ENCODE peak calls at places on chromosomes 6 and 20, in ten cellular contexts. Q is type B pancreatic cell, Z is HFF-Myc, O is psoas muscle, R is mesothelial cell of epicardium, M is mammary epithelial cell, N is AG09309, I is HFFc6, B is IMR-90, C is HCT116. D is an unnamed sample.

GRCh38 chr20:23021541-23021940 is 13.6 kb upstream of the SSTR4 start:
- DNase-seq in Q (no peak), Z (no peak), O (no peak), R (no peak), M (no peak), N (no peak), I (no peak), B (no peak), C (no peak), D (no peak)

GRCh38 chr20:49485563-49485962 is 3.1 kb upstream of the KCNB1 start:
- DNase-seq in Q (no peak), Z (no peak), O (no peak), R (no peak), M (no peak), N (no peak), I (no peak), B (no peak), C (no peak), D (no peak)

GRCh38 chr6:118735320-118735719 is 83.9 kb upstream of the CEP85L start:
- DNase-seq in Q (no peak), Z (no peak), O (no peak), R (no peak), M (no peak), N (no peak), I (no peak), B (no peak), C (no peak), D (no peak)

GRCh38 chr6:161434331-161434730 is 160.5 kb upstream of the AGPAT4 start:
- DNase-seq in Q (no peak), Z (no peak), O (no peak), R (no peak), M (peak), N (no peak), I (no peak), B (no peak), C (no peak), D (no peak)

GRCh38 chr20:10715035-10715434 is 41.2 kb upstream of the JAG1 start:
- DNase-seq in Q (no peak), Z (no peak), O (no peak), R (no peak), M (peak), N (no peak), I (peak), B (peak), C (no peak), D (no peak)

GRCh38 chr20:63071541-63072181 is 64.9 kb upstream of the BHLHE23 start:
- DNase-seq in Q (no peak), Z (peak), O (no peak), R (no peak), M (peak), N (no peak), I (peak), B (peak), C (no peak), D (peak)

GRCh38 chr20:20752712-20753111 is 40.3 kb upstream of the RALGAPA2 start:
- DNase-seq in Q (no peak), Z (no peak), O (no peak), R (no peak), M (no peak), N (no peak), I (no peak), B (no peak), C (no peak), D (no peak)

GRCh38 chr6:137700751-137701477 is 166.1 kb upstream of the TNFAIP3 start:
- DNase-seq in Q (no peak), Z (no peak), O (no peak), R (no peak), M (no peak), N (no peak), I (no peak), B (no peak), C (no peak), D (no peak)

GRCh38 chr6:117602899-117603588 is 733 bp upstream of the GOPC start:
- DNase-seq in Q (no peak), Z (no peak), O (no peak), R (no peak), M (no peak), N (no peak), I (no peak), B (no peak), C (no peak), D (no peak)

GRCh38 chr20:47352332-47353223 is 3.9 kb downstream of the ZMYND8 start:
- DNase-seq in Q (no peak), Z (no peak), O (no peak), R (no peak), M (peak), N (no peak), I (no peak), B (no peak), C (no peak), D (no peak)

DNA sequence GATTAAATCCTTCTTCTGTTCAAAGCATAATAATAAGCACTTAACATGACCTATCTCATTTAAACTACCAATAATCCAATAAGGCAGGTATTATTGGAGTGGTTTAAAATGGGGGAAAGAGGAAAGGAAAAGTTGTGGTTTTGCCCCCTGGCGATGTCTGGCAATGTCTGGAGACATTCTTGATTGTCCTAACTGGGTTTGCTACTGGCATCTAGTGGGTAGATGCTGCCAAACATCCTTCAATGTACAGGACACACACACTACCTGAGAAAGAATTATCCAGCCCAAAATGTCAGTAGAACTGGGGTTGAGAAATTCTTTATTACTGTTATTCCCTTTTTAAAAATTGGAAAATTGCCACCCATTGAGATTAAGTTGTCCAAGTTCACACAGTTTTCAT is 25.2 kb upstream of the SRSF6 start:
- DNase-seq in Q (no peak), Z (no peak), O (no peak), R (no peak), M (no peak), N (no peak), I (no peak), B (no peak), C (no peak), D (no peak)
- TF ChIP-seq CTCF in Q (no peak), Z (no peak), O (no peak), R (no peak), M (no peak), N (no peak), I (peak), B (no peak), C (peak), D (no peak)

GRCh38 chr6:121319112-121319553 is 15.1 kb downstream of the TBC1D32 start:
- DNase-seq in Q (no peak), Z (no peak), O (no peak), R (no peak), M (no peak), N (no peak), I (no peak), B (peak), C (no peak), D (no peak)
- TF ChIP-seq CTCF in Q (peak), Z (peak), O (peak), R (peak), M (peak), N (peak), I (peak), B (peak), C (no peak), D (peak)

GRCh38 chr6:44667668-44668390 is 280.3 kb downstream of the CDC5L start:
- DNase-seq in Q (no peak), Z (no peak), O (no peak), R (no peak), M (no peak), N (no peak), I (no peak), B (no peak), C (peak), D (peak)

GRCh38 chr6:44670146-44670545 is 282.6 kb downstream of the CDC5L start:
- DNase-seq in Q (no peak), Z (no peak), O (no peak), R (no peak), M (no peak), N (no peak), I (no peak), B (no peak), C (no peak), D (no peak)

GRCh38 chr6:44668976-44669934 is 281.7 kb downstream of the CDC5L start:
- DNase-seq in Q (no peak), Z (no peak), O (no peak), R (no peak), M (no peak), N (no peak), I (no peak), B (no peak), C (no peak), D (no peak)

GRCh38 chr6:44667226-44667625 is 279.7 kb downstream of the CDC5L start:
- DNase-seq in Q (no peak), Z (peak), O (no peak), R (no peak), M (peak), N (peak), I (peak), B (peak), C (peak), D (no peak)

DNA sequence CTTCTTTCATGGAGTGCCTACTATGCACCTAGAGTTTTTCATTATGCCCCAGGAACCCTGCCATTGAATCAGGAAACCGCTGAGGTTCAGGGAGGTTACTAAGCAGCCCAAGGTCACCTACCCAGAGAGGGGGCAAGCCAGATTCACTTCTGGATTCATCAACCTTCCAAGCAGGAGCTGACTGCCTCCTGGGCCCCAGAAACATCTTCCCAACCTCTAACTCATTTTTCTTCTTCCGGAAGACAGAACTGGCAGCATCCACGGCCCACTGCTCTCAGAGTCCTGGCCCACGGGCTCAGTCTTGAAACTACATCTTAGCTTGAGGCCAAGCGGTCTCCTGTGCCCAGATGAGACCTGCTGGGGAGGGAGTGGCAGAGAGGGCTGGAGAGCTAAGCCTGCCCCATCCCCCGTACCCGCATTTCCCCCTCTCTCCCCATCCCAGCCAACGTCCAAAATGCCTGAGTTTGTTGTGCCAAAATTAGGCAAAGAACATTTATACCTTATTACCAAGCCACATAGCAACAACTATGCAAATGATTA is 281.0 kb downstream of the CDC5L start:
- DNase-seq in Q (no peak), Z (no peak), O (no peak), R (no peak), M (no peak), N (no peak), I (no peak), B (no peak), C (no peak), D (no peak)
- TF ChIP-seq CTCF in Q (peak), Z (no peak), O (no peak), R (peak), M (no peak), N (no peak), I (no peak), B (no peak), C (no peak), D (peak)

DNA sequence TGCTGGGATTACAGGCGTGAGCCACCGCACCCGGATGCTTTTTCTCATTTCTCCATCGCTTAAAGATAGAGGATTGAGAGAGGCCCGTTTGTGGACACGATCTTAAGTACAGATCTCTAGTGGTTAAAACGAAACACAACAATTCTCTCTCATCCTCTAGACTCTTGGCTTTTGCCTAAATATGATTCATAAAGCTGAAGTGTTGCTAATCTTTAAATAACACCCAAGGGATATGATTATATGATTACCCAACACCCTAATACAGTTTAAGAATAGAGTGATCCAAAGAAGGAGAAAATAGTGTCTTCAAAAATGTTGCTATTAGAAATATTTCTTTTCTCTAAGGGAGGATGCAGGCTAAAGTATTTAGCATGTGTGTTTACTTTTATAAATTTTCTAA is 50.4 kb downstream of the MTHFD1L start:
- DNase-seq in Q (no peak), Z (no peak), O (no peak), R (no peak), M (peak), N (no peak), I (no peak), B (no peak), C (no peak), D (no peak)
- TF ChIP-seq CTCF in Q (no peak), Z (no peak), O (no peak), R (no peak), M (no peak), N (no peak), I (no peak), B (no peak), C (no peak), D (no peak)

DNA sequence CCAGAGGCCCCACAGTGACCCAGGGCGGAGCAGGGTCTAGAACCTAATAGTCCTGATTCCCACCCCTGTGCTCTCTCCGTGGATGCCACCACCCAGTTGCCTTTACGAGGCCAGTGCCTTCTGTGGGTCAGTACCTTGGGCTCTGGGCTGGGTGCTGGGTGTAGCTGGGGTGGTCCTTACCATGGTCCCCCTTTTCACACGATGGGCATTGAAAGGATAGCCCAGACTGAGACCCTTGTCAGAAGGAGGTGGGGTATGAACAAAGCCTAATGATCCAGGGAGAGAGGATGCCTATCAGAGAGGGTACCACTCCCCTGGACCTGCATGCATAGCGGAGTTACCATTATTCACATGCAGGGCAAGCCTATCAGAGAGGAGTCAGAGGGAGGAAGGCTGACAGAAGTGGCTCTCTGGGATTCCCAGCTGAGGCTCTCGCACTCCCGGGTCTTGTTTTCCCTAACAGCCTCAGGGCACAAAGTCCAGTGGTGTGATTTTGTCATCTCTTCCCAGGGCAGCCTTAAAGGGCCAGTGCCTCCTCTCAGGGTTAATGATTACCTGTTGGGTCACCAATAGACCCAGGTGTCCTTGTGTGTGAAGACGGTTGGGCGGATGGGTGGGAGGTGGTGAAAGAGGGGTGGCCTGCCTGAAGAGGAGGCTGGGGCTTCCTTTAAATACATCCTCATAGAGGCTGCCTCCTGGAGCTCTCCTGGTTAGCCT is 36.2 kb downstream of the VEGFA start:
- DNase-seq in Q (no peak), Z (no peak), O (no peak), R (no peak), M (peak), N (no peak), I (peak), B (no peak), C (no peak), D (no peak)
- TF ChIP-seq CTCF in Q (no peak), Z (no peak), O (no peak), R (no peak), M (no peak), N (no peak), I (no peak), B (no peak), C (no peak), D (no peak)

GRCh38 chr6:167907837-167908681 is 81.3 kb downstream of the AFDN start:
- DNase-seq in Q (no peak), Z (no peak), O (no peak), R (no peak), M (peak), N (no peak), I (peak), B (peak), C (peak), D (no peak)
- TF ChIP-seq CTCF in Q (peak), Z (peak), O (peak), R (no peak), M (peak), N (peak), I (peak), B (peak), C (peak), D (peak)

DNA sequence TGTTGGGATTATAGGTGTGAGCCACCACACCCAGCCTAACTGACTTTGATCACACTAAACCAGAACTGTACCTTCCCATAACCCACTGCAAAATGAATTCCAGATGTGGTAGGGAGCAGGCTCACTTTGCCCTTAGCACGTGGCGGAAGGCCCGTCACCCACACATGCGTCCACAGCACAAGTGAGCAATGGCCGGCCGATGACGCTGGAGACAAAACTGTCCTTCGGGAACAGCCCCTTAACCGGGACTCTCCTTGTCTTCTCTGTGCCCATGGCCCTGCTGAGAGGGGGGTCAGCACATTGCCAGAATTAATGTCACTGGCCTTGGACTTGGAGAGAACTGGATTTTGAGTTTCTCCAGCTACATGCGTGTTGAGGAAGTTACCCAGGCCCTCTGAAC is 107.2 kb downstream of the TOX2 start:
- DNase-seq in Q (no peak), Z (no peak), O (no peak), R (peak), M (no peak), N (no peak), I (no peak), B (no peak), C (no peak), D (no peak)
- TF ChIP-seq CTCF in Q (no peak), Z (no peak), O (no peak), R (no peak), M (no peak), N (no peak), I (no peak), B (no peak), C (no peak), D (no peak)

DNA sequence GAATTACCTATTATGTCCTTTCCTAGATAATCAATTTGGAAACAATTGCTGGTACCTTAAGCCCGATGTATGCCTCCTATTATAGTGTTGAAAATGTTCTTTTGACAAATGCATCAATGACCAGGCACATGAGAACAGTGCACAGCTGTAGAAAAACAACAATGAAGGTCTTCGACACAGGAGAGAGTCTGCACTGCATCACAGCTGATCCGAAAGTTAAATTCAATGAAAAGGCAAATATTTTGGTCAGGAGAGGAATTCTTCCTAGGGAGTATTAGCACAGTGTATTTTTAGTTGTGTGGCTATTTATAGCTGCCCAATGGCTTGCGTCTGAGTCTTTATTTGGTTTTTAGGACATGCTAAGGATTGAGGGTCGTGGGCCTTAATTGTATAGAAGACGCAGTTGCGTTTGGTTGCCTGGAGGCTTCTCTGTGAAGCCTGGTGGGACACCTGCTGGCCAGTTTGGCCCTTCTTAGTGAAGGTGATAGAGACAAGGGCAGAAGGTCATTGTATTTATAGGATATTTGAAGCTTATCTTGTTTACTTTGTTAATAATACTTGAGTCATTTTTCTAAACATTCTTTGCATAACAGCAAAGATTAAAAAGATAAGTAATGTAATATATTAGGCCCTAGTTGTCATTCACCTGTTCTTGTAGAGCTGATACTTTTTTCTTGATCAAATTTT is 72.3 kb downstream of the CDYL start:
- DNase-seq in Q (no peak), Z (no peak), O (no peak), R (no peak), M (no peak), N (no peak), I (no peak), B (no peak), C (no peak), D (no peak)
- TF ChIP-seq CTCF in Q (peak), Z (peak), O (peak), R (no peak), M (no peak), N (peak), I (peak), B (peak), C (peak), D (peak)

GRCh38 chr6:26537846-26538571 is at the start of gene HMGN4:
- DNase-seq in Q (peak), Z (no peak), O (peak), R (peak), M (peak), N (peak), I (peak), B (peak), C (peak), D (peak)
- TF ChIP-seq CTCF in Q (no peak), Z (no peak), O (no peak), R (no peak), M (no peak), N (no peak), I (peak), B (peak), C (no peak), D (no peak)

DNA sequence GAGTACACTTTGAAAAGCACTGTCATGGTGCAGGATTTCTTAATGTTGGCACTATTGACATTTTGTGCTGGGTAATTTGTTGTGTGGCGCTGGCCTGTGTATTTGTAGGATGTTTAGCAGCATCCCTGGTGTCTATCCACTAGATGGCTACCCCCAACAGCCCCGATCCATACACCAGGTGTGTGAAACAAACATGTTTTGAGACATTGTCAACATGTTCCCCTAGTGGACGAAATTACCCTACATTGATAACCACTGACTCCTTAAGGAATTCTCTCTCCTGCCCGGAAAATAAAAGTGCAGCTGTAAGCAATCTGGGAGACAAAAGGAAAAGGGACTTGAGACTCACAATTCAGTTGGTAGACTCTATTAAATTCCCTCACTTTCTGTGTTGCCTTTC is 52.6 kb upstream of the TMEM200A start:
- DNase-seq in Q (no peak), Z (no peak), O (no peak), R (no peak), M (no peak), N (no peak), I (no peak), B (no peak), C (peak), D (no peak)
- TF ChIP-seq CTCF in Q (peak), Z (no peak), O (no peak), R (no peak), M (no peak), N (peak), I (peak), B (no peak), C (peak), D (peak)